ENCODE peak calls at places on chromosome 18, in five cellular contexts. C is NCI-H748 treated with DMSO at 0.1 percent for 48 hours, G is memory B cell, K is aorta, W is uterus. N is an unnamed sample.

GRCh38 chr18:49030138-49030537 is 79.4 kb upstream of the SMAD7 start:
- DNase-seq in W (no peak), G (no peak), C (no peak), K (no peak), N (no peak)

GRCh38 chr18:60277855-60278480 is 94.6 kb downstream of the MC4R start:
- DNase-seq in C (no peak), W (no peak), G (no peak), K (no peak), N (peak)

GRCh38 chr18:55629136-55629535 is 41.1 kb upstream of the TCF4 start:
- DNase-seq in C (no peak), K (no peak), W (no peak), G (no peak), N (no peak)

GRCh38 chr18:3690682-3691066 is 240.7 kb downstream of the TGIF1 start:
- DNase-seq in W (no peak), C (no peak), K (no peak), G (no peak), N (no peak)

GRCh38 chr18:36255072-36255708 is 42.3 kb upstream of the FHOD3 start:
- DNase-seq in K (no peak), C (no peak), G (no peak), W (no peak), N (no peak)

GRCh38 chr18:32057624-32058165 is 34.0 kb upstream of the RNF138 start:
- DNase-seq in G (no peak), C (no peak), W (no peak), K (no peak), N (no peak)

GRCh38 chr18:23259701-23260661 is 124.7 kb downstream of the CABLES1 start:
- DNase-seq in W (peak), C (no peak), K (peak), G (no peak), N (peak)

GRCh38 chr18:1848716-1849115 is 722.6 kb downstream of the METTL4 start:
- DNase-seq in C (no peak), G (no peak), W (no peak), K (no peak), N (peak)

GRCh38 chr18:3683483-3683882 is 233.5 kb downstream of the TGIF1 start:
- DNase-seq in G (no peak), K (no peak), W (no peak), C (no peak), N (no peak)

GRCh38 chr18:26225022-26225693 is 1.1 kb upstream of the TAF4B start:
- DNase-seq in G (no peak), K (no peak), C (no peak), W (no peak), N (no peak)

GRCh38 chr18:3663870-3664512 is 214.0 kb downstream of the TGIF1 start:
- DNase-seq in G (no peak), K (no peak), W (no peak), C (no peak), N (no peak)

GRCh38 chr18:22999212-22999611 is 66.1 kb downstream of the RBBP8 start:
- DNase-seq in C (no peak), K (no peak), W (no peak), G (no peak), N (peak)

GRCh38 chr18:13543144-13543543 is 183.2 kb downstream of the FAM210A start:
- DNase-seq in C (no peak), W (no peak), K (no peak), G (no peak), N (no peak)

GRCh38 chr18:36568487-36568886 is 260.3 kb downstream of the TPGS2 start:
- DNase-seq in G (no peak), K (no peak), C (no peak), W (no peak), N (no peak)

GRCh38 chr18:77300579-77300978 is 50.9 kb downstream of the GALR1 start:
- DNase-seq in G (no peak), W (no peak), C (no peak), K (no peak), N (no peak)

N was measured in non-pigmented ciliary epithelial cell.